ENCODE peak calls at places on chromosomes 6 and 20, in nine cellular contexts. U is brain microvascular endothelial cell, J is keratinocyte, T is fibroblast of lung, G is aorta, B is psoas muscle, Q is A549, M is iPS DF 6.9, C is right atrium auricular region. D is an unnamed sample.

GRCh38 chr6:24960991-24961475 is 25.3 kb upstream of the RIPOR2 start:
- DNase-seq in U (no peak), J (no peak), T (no peak), G (no peak), B (no peak), Q (no peak), M (no peak), C (no peak), D (no peak)

GRCh38 chr6:11999245-11999644 is 12.9 kb upstream of the HIVEP1 start:
- DNase-seq in U (peak), J (no peak), T (peak), G (no peak), B (no peak), Q (no peak), M (no peak), C (no peak), D (no peak)

GRCh38 chr6:142946924-142947701 is 2.1 kb upstream of the HIVEP2 start:
- DNase-seq in U (peak), J (no peak), T (peak), G (peak), B (peak), Q (peak), M (no peak), C (peak), D (peak)

GRCh38 chr20:34024733-34025351 is 31.1 kb downstream of the RALY start:
- DNase-seq in U (no peak), J (no peak), T (no peak), G (no peak), B (no peak), Q (no peak), M (no peak), C (no peak), D (no peak)

GRCh38 chr6:39849228-39849627 is 57.1 kb downstream of the DAAM2 start:
- DNase-seq in U (no peak), J (no peak), T (no peak), G (no peak), B (no peak), Q (no peak), M (no peak), C (no peak), D (no peak)

GRCh38 chr20:32566379-32567374 is 18.5 kb downstream of the NOL4L start:
- DNase-seq in U (no peak), J (no peak), T (no peak), G (no peak), B (no peak), Q (no peak), M (no peak), C (no peak), D (no peak)

GRCh38 chr6:1765160-1765900 is 155.6 kb downstream of the FOXC1 start:
- DNase-seq in U (no peak), J (no peak), T (no peak), G (no peak), B (no peak), Q (no peak), M (no peak), C (no peak), D (no peak)

GRCh38 chr6:31851485-31851832 is 11.2 kb downstream of the NEU1 start:
- DNase-seq in U (no peak), J (no peak), T (peak), G (no peak), B (no peak), Q (no peak), M (no peak), C (no peak), D (no peak)

GRCh38 chr20:57838670-57839142 is 128.9 kb upstream of the PMEPA1 start:
- DNase-seq in U (no peak), J (no peak), T (peak), G (no peak), B (no peak), Q (no peak), M (no peak), C (no peak), D (no peak)

GRCh38 chr6:11083491-11083890 is 10.1 kb upstream of the SMIM13 start:
- DNase-seq in U (peak), J (no peak), T (peak), G (no peak), B (no peak), Q (no peak), M (no peak), C (no peak), D (no peak)

GRCh38 chr20:49392745-49393144 is 89.7 kb downstream of the KCNB1 start:
- DNase-seq in U (no peak), J (no peak), T (no peak), G (no peak), B (no peak), Q (no peak), M (no peak), C (no peak), D (no peak)

GRCh38 chr6:70956451-70957283 is at the start of gene B3GAT2:
- DNase-seq in U (no peak), J (no peak), T (peak), G (peak), B (peak), Q (peak), M (no peak), C (no peak), D (no peak)

GRCh38 chr6:63529498-63529897 is 42.8 kb upstream of the LOC128125822 start:
- DNase-seq in U (no peak), J (peak), T (peak), G (no peak), B (no peak), Q (peak), M (no peak), C (no peak), D (no peak)

GRCh38 chr20:57092112-57092899 is 174.1 kb downstream of the BMP7 start:
- DNase-seq in U (peak), J (no peak), T (peak), G (peak), B (peak), Q (peak), M (peak), C (no peak), D (no peak)

GRCh38 chr6:134029495-134030455 is 22.6 kb downstream of the SLC2A12 start:
- DNase-seq in U (peak), J (no peak), T (peak), G (no peak), B (no peak), Q (peak), M (no peak), C (no peak), D (no peak)

GRCh38 chr20:17871181-17871580 is 97.4 kb downstream of the SNX5 start:
- DNase-seq in U (peak), J (no peak), T (peak), G (no peak), B (no peak), Q (no peak), M (no peak), C (no peak), D (no peak)

GRCh38 chr20:3204124-3204794 is at the start of gene DDRGK1:
- DNase-seq in U (peak), J (peak), T (peak), G (peak), B (peak), Q (peak), M (peak), C (peak), D (no peak)

GRCh38 chr6:158160932-158161539 is 7.0 kb downstream of the SERAC1 start:
- DNase-seq in U (peak), J (no peak), T (peak), G (no peak), B (no peak), Q (no peak), M (no peak), C (no peak), D (no peak)

GRCh38 chr20:8218861-8219260 is 86.8 kb downstream of the PLCB1 start:
- DNase-seq in U (peak), J (no peak), T (peak), G (no peak), B (no peak), Q (no peak), M (no peak), C (no peak), D (no peak)

GRCh38 chr6:110949679-110950285 is 8.7 kb upstream of the GTF3C6 start:
- DNase-seq in U (no peak), J (no peak), T (peak), G (no peak), B (no peak), Q (peak), M (no peak), C (no peak), D (no peak)

GRCh38 chr20:32382102-32382950 is 24.2 kb downstream of the ASXL1 start:
- DNase-seq in U (no peak), J (no peak), T (no peak), G (no peak), B (no peak), Q (no peak), M (no peak), C (no peak), D (no peak)

GRCh38 chr6:30709101-30709868 is 7.8 kb downstream of the MDC1 start:
- DNase-seq in U (no peak), J (no peak), T (no peak), G (no peak), B (no peak), Q (no peak), M (no peak), C (no peak), D (no peak)
- H3K27ac ChIP-seq in U (no peak), J (no peak), T (no peak), G (no peak), B (no peak), Q (peak), M (no peak), C (no peak), D (no peak)

DNA sequence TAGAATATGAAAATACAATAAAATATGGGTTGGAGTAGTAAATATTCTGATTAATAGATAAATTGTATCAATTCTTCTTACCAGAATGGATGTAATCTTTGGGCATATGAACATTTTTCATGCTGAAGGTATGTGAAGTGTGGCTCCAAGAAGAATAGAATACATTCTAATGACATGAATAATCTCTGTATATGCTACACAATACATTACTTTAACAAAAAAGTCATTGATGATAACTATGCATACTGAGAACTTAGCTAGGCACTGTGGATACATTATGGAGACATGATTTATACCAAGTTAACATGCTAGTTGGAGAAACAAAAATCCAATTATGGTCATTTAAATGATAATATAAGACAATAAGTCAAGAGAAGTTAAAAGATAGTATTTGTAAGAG is 62.7 kb upstream of the HDAC2 start:
- DNase-seq in U (no peak), J (no peak), T (peak), G (no peak), B (no peak), Q (no peak), M (no peak), C (no peak), D (no peak)
- H3K27ac ChIP-seq in U (no peak), J (no peak), T (no peak), G (no peak), B (no peak), Q (no peak), M (no peak), C (no peak), D (no peak)

DNA sequence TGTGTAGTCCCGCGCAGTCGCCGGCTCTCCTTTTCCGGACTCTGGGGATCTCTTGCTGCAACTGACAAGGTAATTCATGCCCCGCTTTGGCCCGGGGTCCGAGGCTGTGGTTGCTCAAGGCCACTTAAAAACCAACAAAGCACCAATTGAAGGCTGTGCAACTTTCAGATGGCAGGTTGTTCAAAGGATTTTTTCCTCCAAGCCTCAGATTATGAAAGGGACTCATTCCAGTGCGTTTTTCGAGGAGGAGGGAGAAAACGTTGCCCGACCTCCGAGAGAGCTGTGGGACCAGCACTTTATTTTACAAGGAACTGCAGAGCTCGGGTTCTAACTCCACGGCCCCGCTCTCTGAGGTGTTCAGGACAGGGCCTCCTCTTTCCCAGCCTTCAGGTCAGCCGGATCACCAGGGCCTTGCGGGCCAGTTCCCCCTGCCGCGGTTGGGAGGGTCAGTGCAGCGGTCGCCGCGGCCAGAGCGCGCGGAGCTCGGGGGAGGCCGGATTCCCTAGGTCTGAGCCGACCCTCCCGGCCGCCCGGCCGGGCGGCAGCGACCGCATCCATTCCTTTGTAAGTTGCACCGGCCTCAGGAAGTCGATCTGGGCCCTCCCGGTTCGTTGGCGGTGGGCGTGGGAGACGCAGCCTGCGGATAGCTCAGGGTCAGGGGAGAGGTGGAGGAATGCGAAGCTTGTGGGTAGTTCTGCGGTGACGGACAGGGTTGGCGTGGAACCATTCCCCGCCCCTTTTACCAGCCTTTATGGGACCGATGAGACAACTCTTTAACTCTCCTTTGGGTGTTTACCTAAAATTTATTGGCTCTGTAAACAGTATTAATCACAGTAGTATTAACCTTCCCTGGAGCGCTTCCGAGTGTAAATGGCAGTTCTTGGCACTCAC is 1.6 kb downstream of the UTRN start:
- DNase-seq in U (peak), J (peak), T (peak), G (peak), B (peak), Q (peak), M (no peak), C (peak), D (peak)
- H3K27ac ChIP-seq in U (peak), J (peak), T (peak), G (no peak), B (peak), Q (peak), M (no peak), C (peak), D (peak)

GRCh38 chr6:127475823-127476176 is 16.6 kb upstream of the KIAA0408 start:
- DNase-seq in U (no peak), J (no peak), T (no peak), G (peak), B (no peak), Q (no peak), M (no peak), C (no peak), D (no peak)

GRCh38 chr6:127481081-127481480 is 21.9 kb upstream of the KIAA0408 start:
- DNase-seq in U (no peak), J (no peak), T (peak), G (no peak), B (no peak), Q (no peak), M (no peak), C (no peak), D (no peak)

GRCh38 chr6:127481628-127482027 is 22.4 kb upstream of the KIAA0408 start:
- DNase-seq in U (peak), J (no peak), T (peak), G (no peak), B (no peak), Q (peak), M (no peak), C (no peak), D (no peak)

GRCh38 chr6:127475135-127475822 is 16.1 kb upstream of the KIAA0408 start:
- DNase-seq in U (no peak), J (no peak), T (no peak), G (peak), B (no peak), Q (no peak), M (no peak), C (no peak), D (no peak)

DNA sequence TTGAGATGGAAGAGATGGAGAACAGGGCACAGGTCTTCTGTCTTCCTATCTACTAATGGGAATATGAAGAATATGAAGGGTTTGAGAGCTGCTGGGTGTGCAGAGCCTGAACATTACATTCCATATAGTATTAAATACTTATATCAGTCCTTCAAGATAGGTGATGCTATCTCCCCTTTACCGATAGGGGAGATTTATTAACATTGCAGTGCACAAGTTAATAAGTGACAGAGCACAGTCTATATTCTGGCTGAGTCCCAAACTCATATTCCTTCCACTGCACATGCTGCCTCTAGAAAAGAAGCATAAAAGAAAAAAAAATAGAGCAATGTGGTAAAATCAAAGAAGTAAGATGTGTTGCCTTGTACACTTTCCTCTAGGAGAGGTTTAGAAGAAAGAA is 18.5 kb upstream of the KIAA0408 start:
- DNase-seq in U (no peak), J (no peak), T (no peak), G (no peak), B (no peak), Q (no peak), M (no peak), C (no peak), D (no peak)
- H3K27ac ChIP-seq in U (no peak), J (no peak), T (no peak), G (no peak), B (no peak), Q (no peak), M (no peak), C (no peak), D (no peak)

GRCh38 chr20:25355866-25356265 is 34.8 kb downstream of the ABHD12 start:
- DNase-seq in U (no peak), J (no peak), T (no peak), G (no peak), B (no peak), Q (no peak), M (no peak), C (no peak), D (no peak)
- H3K27ac ChIP-seq in U (no peak), J (no peak), T (no peak), G (no peak), B (no peak), Q (peak), M (no peak), C (no peak), D (no peak)

GRCh38 chr6:7900621-7901020 is 10.0 kb downstream of the TXNDC5 start:
- DNase-seq in U (no peak), J (no peak), T (no peak), G (no peak), B (no peak), Q (no peak), M (no peak), C (no peak), D (no peak)
- H3K27ac ChIP-seq in U (no peak), J (no peak), T (no peak), G (no peak), B (no peak), Q (no peak), M (no peak), C (no peak), D (no peak)

GRCh38 chr6:27805347-27805746 is 106.8 kb downstream of the OR2B2 start:
- DNase-seq in U (no peak), J (no peak), T (no peak), G (no peak), B (no peak), Q (no peak), M (no peak), C (no peak), D (no peak)
- H3K27ac ChIP-seq in U (no peak), J (no peak), T (no peak), G (no peak), B (no peak), Q (peak), M (no peak), C (no peak), D (no peak)

DNA sequence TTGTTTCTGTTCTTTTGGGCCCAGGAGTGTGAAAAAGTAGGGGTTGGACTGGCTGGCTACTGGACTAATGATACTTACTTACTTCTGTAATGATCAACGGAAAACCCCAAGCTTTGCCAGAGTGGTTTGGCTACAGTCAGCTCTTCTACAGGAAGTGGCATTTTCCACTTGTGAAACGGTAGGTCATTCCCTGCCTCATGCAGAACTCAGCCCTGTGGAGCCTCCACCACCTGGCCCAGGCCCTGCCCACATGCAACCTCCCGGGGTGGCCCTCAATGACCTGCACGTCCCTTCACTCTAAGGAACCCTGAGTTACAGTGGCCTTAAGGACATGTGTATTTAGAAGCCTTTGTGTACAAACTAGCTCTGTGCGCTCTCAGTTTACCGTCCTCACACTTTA is 140.4 kb downstream of the DTNBP1 start:
- DNase-seq in U (no peak), J (no peak), T (peak), G (peak), B (no peak), Q (no peak), M (no peak), C (no peak), D (no peak)
- H3K27ac ChIP-seq in U (no peak), J (no peak), T (no peak), G (no peak), B (peak), Q (no peak), M (no peak), C (peak), D (no peak)

GRCh38 chr20:1118336-1119127 is at the start of gene PSMF1:
- DNase-seq in U (peak), J (peak), T (peak), G (peak), B (peak), Q (peak), M (peak), C (peak), D (peak)

GRCh38 chr20:1119128-1119505 is 715 bp downstream of the PSMF1 start:
- DNase-seq in U (no peak), J (no peak), T (no peak), G (no peak), B (no peak), Q (no peak), M (no peak), C (no peak), D (no peak)

GRCh38 chr20:1121439-1121838 is 3.0 kb downstream of the PSMF1 start:
- DNase-seq in U (no peak), J (no peak), T (no peak), G (no peak), B (no peak), Q (no peak), M (no peak), C (no peak), D (no peak)

GRCh38 chr20:1118004-1118335 is 432 bp upstream of the PSMF1 start:
- DNase-seq in U (no peak), J (no peak), T (no peak), G (no peak), B (no peak), Q (no peak), M (no peak), C (no peak), D (no peak)

DNA sequence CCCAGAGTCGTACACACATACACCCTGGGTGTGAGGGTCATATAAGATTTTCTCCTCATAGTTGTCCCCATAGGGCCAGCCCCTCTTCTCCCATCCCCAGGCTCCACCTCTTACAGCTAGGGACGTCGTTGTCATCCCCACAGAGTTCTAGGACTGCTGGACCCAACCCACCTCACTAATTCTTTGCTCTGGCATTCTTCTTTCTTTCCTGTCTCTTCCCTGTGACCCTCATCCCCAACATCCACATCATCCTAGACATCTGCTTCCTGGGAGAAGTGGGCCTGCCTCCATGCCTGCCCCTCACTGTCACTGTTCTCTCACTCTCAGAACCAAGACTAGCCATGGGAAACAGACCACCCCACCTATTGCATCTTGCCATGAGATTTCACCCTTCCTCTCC is 1.1 kb downstream of the PSMF1 start:
- DNase-seq in U (no peak), J (no peak), T (no peak), G (no peak), B (no peak), Q (no peak), M (no peak), C (no peak), D (no peak)
- H3K27ac ChIP-seq in U (no peak), J (peak), T (peak), G (no peak), B (peak), Q (peak), M (no peak), C (peak), D (peak)